ENCODE peak calls at places on chromosomes 3 and 15, in six cellular contexts. P is suprapubic skin, A is A549, L is psoas muscle, C is IMR-90, M is breast epithelium. G is an unnamed sample.
A peak's percentile ranks its signal among the peaks of the same experiment; 100 is the strongest.

GRCh38 chr3:69774029-69774428 is 34.8 kb downstream of the MITF start:
- DNase-seq in P (no peak), A (no peak), L (peak; percentile 82), C (no peak), M (no peak), G (peak; percentile 85)

GRCh38 chr15:74200871-74201419 is 1.6 kb downstream of the STRA6 start:
- DNase-seq in P (no peak), A (no peak), L (peak; percentile 79), C (peak; percentile 52), M (no peak), G (no peak)

GRCh38 chr3:60303160-60303559 is 948.1 kb downstream of the FHIT start:
- DNase-seq in P (no peak), A (no peak), L (no peak), C (peak; percentile 60), M (no peak), G (no peak)

GRCh38 chr15:62559049-62559733 is 394.1 kb upstream of the C2CD4B start:
- DNase-seq in P (no peak), A (no peak), L (no peak), C (peak; percentile 37), M (no peak), G (peak; percentile 74)

GRCh38 chr3:71303627-71304260 is 279.8 kb downstream of the FOXP1 start:
- DNase-seq in P (no peak), A (no peak), L (no peak), C (no peak), M (no peak), G (no peak)

GRCh38 chr15:57340673-57341259 is 35.5 kb upstream of the CGNL1 start:
- DNase-seq in P (no peak), A (peak; percentile 50), L (no peak), C (peak; percentile 65), M (no peak), G (no peak)

GRCh38 chr3:142950972-142951371 is 12.5 kb downstream of the PAQR9 start:
- DNase-seq in P (no peak), A (no peak), L (no peak), C (no peak), M (no peak), G (no peak)

GRCh38 chr3:197908957-197909701 is 40.9 kb upstream of the RPL35A start:
- DNase-seq in P (no peak), A (no peak), L (peak; percentile 33), C (peak; percentile 12), M (no peak), G (no peak)

GRCh38 chr15:29805043-29805707 is 17.1 kb downstream of the TJP1 start:
- DNase-seq in P (no peak), A (no peak), L (no peak), C (peak; percentile 87), M (no peak), G (no peak)

GRCh38 chr15:75727851-75728715 is 15.4 kb upstream of the CSPG4 start:
- DNase-seq in P (no peak), A (peak; percentile 69), L (peak; percentile 78), C (no peak), M (peak; percentile 40), G (no peak)

GRCh38 chr3:115974940-115975339 is 351.6 kb downstream of the GAP43 start:
- DNase-seq in P (no peak), A (no peak), L (no peak), C (peak; percentile 38), M (no peak), G (no peak)

GRCh38 chr3:143150076-143150475 is 30.5 kb downstream of the CHST2 start:
- DNase-seq in P (no peak), A (no peak), L (no peak), C (no peak), M (no peak), G (no peak)

GRCh38 chr3:73442152-73442551 is 182.6 kb downstream of the PDZRN3 start:
- DNase-seq in P (no peak), A (no peak), L (no peak), C (no peak), M (no peak), G (no peak)

GRCh38 chr3:4801924-4802323 is 177.3 kb upstream of the BHLHE40 start:
- DNase-seq in P (no peak), A (no peak), L (no peak), C (no peak), M (no peak), G (no peak)

GRCh38 chr3:158369279-158369678 is 201.7 kb upstream of the MLF1 start:
- DNase-seq in P (no peak), A (no peak), L (no peak), C (no peak), M (no peak), G (no peak)

GRCh38 chr3:71150293-71150954 is 433.1 kb downstream of the FOXP1 start:
- DNase-seq in P (no peak), A (no peak), L (no peak), C (peak; percentile 27), M (no peak), G (no peak)

GRCh38 chr15:40381818-40382529 is 547 bp upstream of the KNSTRN start:
- DNase-seq in P (no peak), A (no peak), L (no peak), C (no peak), M (no peak), G (no peak)

GRCh38 chr15:40379374-40379773 is 3.1 kb upstream of the KNSTRN start:
- DNase-seq in P (no peak), A (no peak), L (no peak), C (no peak), M (no peak), G (no peak)

GRCh38 chr15:40382580-40383456 is at the start of gene KNSTRN:
- DNase-seq in P (peak; percentile 96), A (peak; percentile 80), L (peak; percentile 94), C (peak; percentile 93), M (peak; percentile 86), G (peak; percentile 96)

GRCh38 chr15:40379853-40380252 is 2.7 kb upstream of the KNSTRN start:
- DNase-seq in P (no peak), A (peak; percentile 55), L (peak; percentile 81), C (peak; percentile 99), M (no peak), G (no peak)

DNA sequence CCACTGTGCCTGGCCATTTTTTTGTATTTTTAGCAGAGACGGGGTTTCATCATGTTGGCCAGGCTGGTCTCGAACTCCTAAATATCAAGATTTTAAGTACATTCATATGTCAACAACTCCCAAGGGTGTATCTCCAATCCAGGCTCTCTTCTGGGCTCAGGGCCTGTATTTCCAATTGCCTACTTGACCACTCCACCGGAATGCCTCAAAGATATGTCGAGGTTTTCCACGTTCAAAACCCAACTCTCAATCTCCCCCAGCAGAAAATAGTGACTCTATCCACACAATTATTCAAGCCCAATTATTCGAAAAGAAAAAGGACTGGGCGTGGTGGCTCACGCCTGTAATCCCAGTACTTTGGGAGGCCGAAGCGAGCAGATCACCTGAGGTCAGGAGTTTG is 1.9 kb upstream of the KNSTRN start:
- DNase-seq in P (no peak), A (no peak), L (no peak), C (no peak), M (no peak), G (no peak)
- H3K27ac ChIP-seq in P (no peak overlapping the region), A (peak overlapping the region; percentile 17), L (peak overlapping the region; percentile 81), C (peak overlapping the region; percentile 80), M (peak overlapping the region; percentile 40), G (no peak overlapping the region)

GRCh38 chr3:101544181-101544850 is 17.4 kb upstream of the TRMT10C start:
- DNase-seq in P (no peak), A (no peak), L (no peak), C (no peak), M (no peak), G (no peak)
- H3K27ac ChIP-seq in P (no peak overlapping the region), A (no peak overlapping the region), L (no peak overlapping the region), C (no peak overlapping the region), M (no peak overlapping the region), G (no peak overlapping the region)

DNA sequence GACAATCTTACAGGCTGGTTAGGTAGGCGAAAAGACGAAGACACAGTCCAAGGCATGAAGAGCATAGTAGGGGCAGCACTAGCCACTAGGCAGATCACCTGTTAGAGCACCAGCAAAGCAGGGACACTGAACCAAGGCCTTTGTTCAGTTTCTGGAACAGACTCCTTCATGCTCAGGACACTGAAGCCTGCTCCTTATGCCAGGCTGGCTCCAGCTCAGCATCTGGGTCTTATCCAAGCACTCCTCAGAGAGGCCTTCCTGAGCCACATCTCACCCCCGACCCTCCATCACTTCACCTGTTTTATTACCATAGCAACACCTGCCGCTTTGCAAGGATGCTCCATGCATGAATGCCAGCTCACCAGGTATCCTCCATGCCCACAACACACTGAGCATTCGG is 206.3 kb upstream of the CHRNA7 start:
- DNase-seq in P (no peak), A (no peak), L (no peak), C (no peak), M (no peak), G (no peak)
- H3K27ac ChIP-seq in P (no peak overlapping the region), A (no peak overlapping the region), L (no peak overlapping the region), C (no peak overlapping the region), M (no peak overlapping the region), G (no peak overlapping the region)

GRCh38 chr3:185688808-185689207 is 102.7 kb downstream of the SENP2 start:
- DNase-seq in P (no peak), A (peak; percentile 84), L (no peak), C (peak; percentile 99), M (no peak), G (no peak)
- H3K27ac ChIP-seq in P (no peak overlapping the region), A (peak overlapping the region; percentile 77), L (no peak overlapping the region), C (peak overlapping the region; percentile 69), M (peak overlapping the region; percentile 29), G (no peak overlapping the region)

DNA sequence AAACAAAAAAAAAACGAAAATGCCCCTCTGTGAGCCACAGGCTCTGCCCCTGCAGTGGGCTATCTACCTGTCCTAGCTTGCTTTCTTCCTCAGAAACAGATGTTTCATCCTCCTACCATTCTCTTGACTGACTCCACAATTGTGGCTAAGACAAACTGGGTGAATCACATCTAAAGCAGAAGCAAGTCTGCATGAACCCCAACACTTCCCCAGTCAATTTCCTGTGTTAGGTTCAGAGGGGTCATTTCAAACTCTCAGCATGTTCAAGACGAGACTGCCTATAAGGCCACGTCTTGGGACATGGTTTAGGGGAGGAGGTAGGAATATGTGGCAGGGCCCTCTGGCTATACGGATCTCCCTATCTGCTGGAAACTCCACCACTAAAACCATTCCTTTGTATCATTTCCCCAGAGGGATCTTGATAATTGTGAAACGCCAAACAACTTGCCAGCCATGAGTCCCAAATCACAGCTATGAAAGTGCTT is 28.6 kb upstream of the ANKDD1A start:
- DNase-seq in P (no peak), A (no peak), L (no peak), C (peak; percentile 33), M (no peak), G (no peak)
- H3K27ac ChIP-seq in P (peak overlapping the region; percentile 60), A (no peak overlapping the region), L (peak overlapping the region; percentile 46), C (peak overlapping the region; percentile 13), M (no peak overlapping the region), G (peak overlapping the region; percentile 42)

GRCh38 chr3:180600473-180600872 is 1.5 kb upstream of the TTC14 start:
- DNase-seq in P (no peak), A (no peak), L (no peak), C (no peak), M (no peak), G (no peak)
- H3K27ac ChIP-seq in P (no peak overlapping the region), A (no peak overlapping the region), L (no peak overlapping the region), C (no peak overlapping the region), M (no peak overlapping the region), G (no peak overlapping the region)